ENCODE peak calls at places on chromosomes 4 and X, in seven cellular contexts. N is heart right ventricle, R is heart left ventricle, Z is fibroblast of lung, E is esophagus squamous epithelium, L is adrenal gland, W is H9. Y is an unnamed sample.

GRCh38 chrX:13752646-13753045 is 18.1 kb downstream of the OFD1 start:
- DNase-seq in N (no peak), R (no peak), Z (no peak), E (no peak), L (no peak), W (no peak), Y (no peak)

GRCh38 chrX:136639506-136640176 is 8.3 kb upstream of the CD40LG start:
- DNase-seq in N (no peak), R (no peak), Z (peak; percentile 4), E (no peak), L (no peak), W (no peak), Y (peak; percentile 15)

GRCh38 chr4:73690051-73690744 is 50.2 kb upstream of the CXCL8 start:
- DNase-seq in N (no peak), R (no peak), Z (peak; percentile 65), E (no peak), L (no peak), W (no peak), Y (no peak)

GRCh38 chr4:147862043-147862692 is 130.3 kb downstream of the ARHGAP10 start:
- DNase-seq in N (no peak), R (no peak), Z (no peak), E (no peak), L (peak; percentile 68), W (no peak), Y (peak; percentile 84)

GRCh38 chrX:16431266-16431665 is 218.7 kb upstream of the S100G start:
- DNase-seq in N (no peak), R (no peak), Z (no peak), E (no peak), L (no peak), W (no peak), Y (no peak)

GRCh38 chr4:81626851-81627250 is 155.1 kb upstream of the RASGEF1B start:
- DNase-seq in N (no peak), R (no peak), Z (no peak), E (no peak), L (no peak), W (no peak), Y (no peak)

GRCh38 chrX:64188901-64189300 is 16.6 kb downstream of the AMER1 start:
- DNase-seq in N (no peak), R (no peak), Z (no peak), E (no peak), L (no peak), W (no peak), Y (no peak)

GRCh38 chr4:187547281-187547680 is 448.3 kb upstream of the ZFP42 start:
- DNase-seq in N (no peak), R (no peak), Z (no peak), E (no peak), L (no peak), W (no peak), Y (no peak)

GRCh38 chr4:162869157-162869556 is 297.5 kb downstream of the NAF1 start:
- DNase-seq in N (no peak), R (no peak), Z (no peak), E (no peak), L (no peak), W (no peak), Y (no peak)

GRCh38 chr4:70754990-70755688 is 33.4 kb downstream of the RUFY3 start:
- DNase-seq in N (no peak), R (no peak), Z (no peak), E (no peak), L (no peak), W (no peak), Y (no peak)

GRCh38 chrX:51336584-51336983 is 4.0 kb downstream of the NUDT10 start:
- DNase-seq in N (no peak), R (no peak), Z (peak; percentile 37), E (no peak), L (peak; percentile 65), W (peak; percentile 30), Y (peak; percentile 15)

GRCh38 chrX:147910607-147911006 is 1.1 kb upstream of the FMR1 start:
- DNase-seq in N (no peak), R (no peak), Z (no peak), E (no peak), L (no peak), W (no peak), Y (no peak)

GRCh38 chr4:148565801-148566200 is 123.6 kb upstream of the NR3C2 start:
- DNase-seq in N (no peak), R (no peak), Z (no peak), E (no peak), L (peak; percentile 59), W (no peak), Y (no peak)

GRCh38 chr4:126446917-126447316 is 1132.2 kb downstream of the FAT4 start:
- DNase-seq in N (no peak), R (no peak), Z (no peak), E (no peak), L (no peak), W (no peak), Y (no peak)
- H3K4me1 ChIP-seq in N (no peaks in the 10 kb centered on the region), R (no peaks in the 10 kb centered on the region), Z (no peaks in the 10 kb centered on the region), E (no peaks in the 10 kb centered on the region), L (no peaks in the 10 kb centered on the region), W (peaks cover 6% of the 10 kb centered on the region), Y (no peaks in the 10 kb centered on the region)

GRCh38 chrX:121405826-121406225 is 358.4 kb downstream of the GLUD2 start:
- DNase-seq in N (no peak), R (no peak), Z (no peak), E (no peak), L (no peak), W (no peak), Y (no peak)

GRCh38 chrX:121407627-121408026 is 360.2 kb downstream of the GLUD2 start:
- DNase-seq in N (no peak), R (no peak), Z (no peak), E (no peak), L (no peak), W (peak; percentile 31), Y (no peak)
- TF ChIP-seq CTCF in N (no peak), R (no peak), Z (no peak), E (no peak), L (no peak), W (peak; percentile 51), Y (no peak)

GRCh38 chr4:113050361-113050760 is 908 bp downstream of the ANK2 start:
- DNase-seq in N (no peak), R (no peak), Z (no peak), E (no peak), L (no peak), W (no peak), Y (no peak)
- H3K4me1 ChIP-seq in N (peaks cover 3% of the 10 kb centered on the region), R (peaks cover 13% of the 10 kb centered on the region), Z (no peaks in the 10 kb centered on the region), E (no peaks in the 10 kb centered on the region), L (no peaks in the 10 kb centered on the region), W (peaks cover 6% of the 10 kb centered on the region), Y (peaks cover 29% of the 10 kb centered on the region)

GRCh38 chr4:176959980-176960379 is 167.3 kb upstream of the VEGFC start:
- DNase-seq in N (no peak), R (no peak), Z (no peak), E (no peak), L (no peak), W (no peak), Y (no peak)

GRCh38 chr4:176967586-176967985 is 174.9 kb upstream of the VEGFC start:
- DNase-seq in N (no peak), R (no peak), Z (no peak), E (no peak), L (peak; percentile 70), W (peak; percentile 35), Y (no peak)

GRCh38 chr4:176969011-176969410 is 176.3 kb upstream of the VEGFC start:
- DNase-seq in N (no peak), R (no peak), Z (no peak), E (no peak), L (no peak), W (no peak), Y (no peak)

DNA sequence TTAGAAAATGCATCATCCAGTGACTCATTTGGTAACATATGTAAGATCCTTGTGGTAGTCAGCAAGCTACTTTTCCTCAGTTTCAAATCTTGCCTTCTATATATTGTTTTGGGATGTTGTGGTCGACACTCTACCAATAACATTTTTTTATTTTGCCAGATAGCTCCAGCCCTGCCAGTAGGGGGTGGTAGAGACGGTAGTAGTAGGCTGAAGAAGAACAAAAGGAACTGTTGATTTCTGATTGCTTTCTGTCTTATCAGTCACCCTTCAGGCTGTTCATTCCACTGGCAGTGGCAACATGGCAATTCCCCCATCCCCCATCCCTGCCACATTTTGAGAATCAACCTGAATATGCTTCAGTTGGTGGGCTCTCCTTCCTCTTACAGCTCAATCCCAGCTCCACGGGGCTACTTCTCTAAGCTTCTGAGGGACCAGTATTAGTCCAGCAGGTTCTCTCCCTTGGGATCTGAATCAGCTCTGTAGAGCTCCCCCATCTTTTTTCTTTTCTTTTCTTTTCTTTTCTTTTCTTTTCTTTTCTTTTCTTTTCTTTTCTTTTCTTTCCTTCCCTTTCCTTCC is 171.5 kb upstream of the VEGFC start:
- DNase-seq in N (no peak), R (no peak), Z (no peak), E (no peak), L (peak; percentile 52), W (peak; percentile 53), Y (peak; percentile 27)
- TF ChIP-seq CTCF in N (no peak), R (no peak), Z (peak; percentile 12), E (peak; percentile 12), L (peak; percentile 44), W (peak; percentile 72), Y (peak; percentile 50)

GRCh38 chr4:10111067-10111801 is 5.4 kb downstream of the WDR1 start:
- DNase-seq in N (no peak), R (no peak), Z (no peak), E (no peak), L (no peak), W (peak; percentile 61), Y (no peak)
- H3K4me1 ChIP-seq in N (peaks cover 92% of the 10 kb centered on the region), R (peaks cover 98% of the 10 kb centered on the region), Z (peaks cover 35% of the 10 kb centered on the region), E (peaks cover 78% of the 10 kb centered on the region), L (peaks cover 46% of the 10 kb centered on the region), W (peaks cover 14% of the 10 kb centered on the region), Y (peaks cover 3% of the 10 kb centered on the region)